ENCODE peak calls at places on chromosome 14, in five cellular contexts. P is lower lobe of right lung, S is hepatocyte, C is fibroblast of lung, D is suprapubic skin. K is an unnamed sample.
A peak's percentile ranks its signal among the peaks of the same experiment; 100 is the strongest.

GRCh38 chr14:59564356-59564755 is 12.3 kb downstream of the CCDC175 start:
- DNase-seq in P (no peak), S (no peak), C (no peak), D (no peak), K (no peak)

GRCh38 chr14:101474563-101475467 is 86.5 kb upstream of the DIO3 start:
- DNase-seq in P (no peak), S (no peak), C (no peak), D (peak; percentile 65), K (peak; percentile 57)

GRCh38 chr14:30242742-30243141 is 315.1 kb upstream of the PRKD1 start:
- DNase-seq in P (no peak), S (no peak), C (no peak), D (no peak), K (no peak)

GRCh38 chr14:106875503-106875902 is 1349.1 kb downstream of the TMEM121 start:
- DNase-seq in P (no peak), S (no peak), C (no peak), D (no peak), K (no peak)

GRCh38 chr14:102262894-102263462 is 42.0 kb downstream of the MOK start:
- DNase-seq in P (no peak), S (no peak), C (peak; percentile 72), D (no peak), K (peak; percentile 88)

GRCh38 chr14:75165586-75166391 is 10.6 kb downstream of the TMED10 start:
- DNase-seq in P (no peak), S (no peak), C (peak; percentile 55), D (no peak), K (no peak)

GRCh38 chr14:61476737-61477410 is 155.5 kb downstream of the PRKCH start:
- DNase-seq in P (no peak), S (peak; percentile 47), C (peak; percentile 94), D (no peak), K (no peak)

GRCh38 chr14:97024300-97024699 is 227.1 kb downstream of the VRK1 start:
- DNase-seq in P (no peak), S (no peak), C (no peak), D (no peak), K (no peak)

GRCh38 chr14:54487771-54488170 is 1.0 kb downstream of the GMFB start:
- DNase-seq in P (no peak), S (peak; percentile 27), C (peak; percentile 65), D (no peak), K (no peak)

GRCh38 chr14:95480109-95480886 is 36.2 kb downstream of the SYNE3 start:
- DNase-seq in P (no peak), S (no peak), C (no peak), D (peak; percentile 90), K (no peak)

GRCh38 chr14:23020143-23021128 is 10.5 kb upstream of the C14orf93 start:
- DNase-seq in P (no peak), S (no peak), C (no peak), D (no peak), K (no peak)

GRCh38 chr14:75570797-75571196 is 7.6 kb upstream of the FLVCR2 start:
- DNase-seq in P (no peak), S (no peak), C (no peak), D (no peak), K (no peak)

GRCh38 chr14:78985668-78986073 is 815.5 kb downstream of the NRXN3 start:
- DNase-seq in P (no peak), S (no peak), C (peak; percentile 77), D (no peak), K (no peak)

GRCh38 chr14:44960146-44960545 is 1.6 kb downstream of the KLHL28 start:
- DNase-seq in P (no peak), S (no peak), C (peak; percentile 29), D (no peak), K (no peak)

GRCh38 chr14:41830679-41831078 is 224.0 kb downstream of the LRFN5 start:
- DNase-seq in P (no peak), S (peak; percentile 22), C (peak; percentile 22), D (no peak), K (peak; percentile 71)

GRCh38 chr14:63573579-63573978 is 30.4 kb upstream of the PPP2R5E start:
- DNase-seq in P (no peak), S (no peak), C (peak; percentile 59), D (no peak), K (no peak)

GRCh38 chr14:90836692-90837063 is 20.4 kb upstream of the TTC7B start:
- DNase-seq in P (no peak), S (no peak), C (no peak), D (no peak), K (peak; percentile 33)

GRCh38 chr14:80237142-80237541 is 25.8 kb upstream of the DIO2 start:
- DNase-seq in P (no peak), S (no peak), C (no peak), D (no peak), K (no peak)

GRCh38 chr14:59897757-59898383 is 22.1 kb upstream of the LRRC9 start:
- DNase-seq in P (no peak), S (peak; percentile 65), C (peak; percentile 6), D (no peak), K (no peak)

GRCh38 chr14:74606727-74607126 is 5.3 kb downstream of the LTBP2 start:
- DNase-seq in P (no peak), S (no peak), C (no peak), D (no peak), K (no peak)

DNA sequence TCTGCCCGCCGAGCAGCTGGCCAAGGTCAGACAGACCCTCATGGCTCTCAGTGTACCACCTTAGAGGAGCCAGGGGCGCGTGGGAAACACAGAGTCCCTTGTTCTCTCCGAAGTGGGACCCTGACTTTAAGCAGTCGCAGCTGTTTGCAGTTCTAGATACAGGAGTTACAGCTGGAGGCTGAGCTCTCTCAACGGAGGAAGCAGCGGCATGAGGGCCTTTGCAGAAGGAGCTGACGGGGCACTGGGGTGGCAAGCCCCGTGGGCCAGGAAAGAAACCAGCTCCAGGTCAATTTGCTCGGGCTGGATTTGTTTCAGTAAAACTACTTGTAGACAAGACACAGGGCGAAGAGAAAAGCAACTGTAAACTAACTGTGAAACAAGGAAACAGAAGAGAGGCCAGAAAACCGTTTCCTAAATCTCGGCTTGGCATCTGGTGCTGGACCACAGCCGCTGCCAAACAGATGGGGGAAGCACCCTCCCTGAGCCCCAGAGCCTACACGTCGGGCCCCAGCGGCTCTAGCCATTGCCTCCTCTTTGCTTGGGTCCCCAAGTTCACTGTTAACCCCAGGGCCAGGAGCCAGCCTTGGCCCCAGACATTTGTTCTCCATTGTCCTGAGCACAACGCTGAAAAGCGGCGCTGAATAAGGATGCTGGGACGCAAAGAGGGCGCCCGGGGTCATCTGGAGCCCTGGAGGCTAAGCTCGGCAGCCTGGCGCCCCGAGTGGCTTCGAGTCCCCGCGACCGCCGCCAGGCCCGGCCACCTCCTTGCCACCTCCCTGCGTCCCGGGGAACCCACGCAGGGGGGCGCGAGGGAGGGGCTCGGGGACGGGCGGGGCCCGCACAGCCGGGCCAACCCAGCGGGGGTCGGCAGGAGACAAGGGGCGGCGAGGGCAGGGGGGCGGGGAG is 914 bp upstream of the PACS2 start:
- DNase-seq in P (peak; percentile 69), S (peak; percentile 62), C (no peak), D (no peak), K (no peak)
- H3K4me1 ChIP-seq in P (peaks cover 37% of the 10 kb centered on the region), S (peaks cover 24% of the 10 kb centered on the region), C (peaks cover 16% of the 10 kb centered on the region), D (peaks cover 45% of the 10 kb centered on the region), K (peaks cover 7% of the 10 kb centered on the region)

GRCh38 chr14:64718762-64719161 is 14.5 kb downstream of the PLEKHG3 start:
- DNase-seq in P (no peak), S (no peak), C (no peak), D (no peak), K (peak; percentile 29)
- TF ChIP-seq CTCF in P (no peak), S (no peak), C (no peak), D (no peak), K (no peak)

GRCh38 chr14:68525516-68525915 is 267.4 kb downstream of the ZFP36L1 start:
- DNase-seq in P (no peak), S (no peak), C (no peak), D (no peak), K (no peak)
- H3K9me3 ChIP-seq in P (peaks cover 7% of the 10 kb centered on the region), S (peaks cover 9% of the 10 kb centered on the region), C (no peaks in the 10 kb centered on the region), D (no peaks in the 10 kb centered on the region), K (peaks cover 7% of the 10 kb centered on the region)

GRCh38 chr14:51333299-51333698 is 93.3 kb downstream of the TMX1 start:
- DNase-seq in P (no peak), S (no peak), C (no peak), D (no peak), K (no peak)
- H3K4me1 ChIP-seq in P (peaks cover 4% of the 10 kb centered on the region), S (peaks cover 5% of the 10 kb centered on the region), C (peaks cover 13% of the 10 kb centered on the region), D (peaks cover 71% of the 10 kb centered on the region), K (peaks cover 37% of the 10 kb centered on the region)

DNA sequence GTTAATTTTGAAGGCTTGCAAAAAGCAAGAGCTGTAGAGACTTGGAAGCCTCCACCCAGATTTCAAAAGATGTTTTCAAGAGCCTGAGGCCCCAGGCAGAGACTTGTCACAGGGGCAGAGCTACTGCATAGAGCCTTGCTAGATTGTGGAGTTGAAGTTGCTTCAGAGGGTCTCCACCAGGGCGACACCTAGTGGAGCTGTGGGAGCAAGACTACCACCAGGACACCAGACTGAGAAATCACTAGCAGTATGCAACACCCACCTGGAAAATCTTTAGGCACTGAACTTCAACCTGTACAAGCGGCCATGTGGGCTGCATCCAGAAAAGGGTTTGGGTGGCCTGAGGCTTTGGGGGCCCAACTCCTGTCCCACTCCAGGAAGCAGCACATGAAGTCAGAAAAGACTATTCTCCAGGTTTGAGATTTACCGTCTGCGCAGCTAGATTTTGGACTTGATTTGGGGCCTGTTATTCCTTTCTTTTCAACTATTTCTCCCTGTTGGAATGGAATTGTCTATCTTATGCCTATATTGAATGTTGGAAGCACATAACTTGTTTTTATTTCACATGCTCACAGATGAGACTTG is 508.5 kb downstream of the FLRT2 start:
- DNase-seq in P (peak; percentile 47), S (peak; percentile 77), C (peak; percentile 33), D (no peak), K (no peak)
- TF ChIP-seq CTCF in P (peak; percentile 67), S (peak; percentile 62), C (peak; percentile 61), D (peak; percentile 56), K (peak; percentile 85)